ENCODE peak calls at places on chromosomes 1 and 21, in seven cellular contexts. T is fibroblast of lung, N is IMR-90, M is MM.1S, K is K562, G is PC-3, X is DND-41. Y is an unnamed sample.

GRCh38 chr21:31589820-31590219 is 69.7 kb upstream of the SOD1 start:
- DNase-seq in X (no peak), M (no peak), K (no peak), T (no peak), G (no peak), N (no peak), Y (no peak)

GRCh38 chr1:33867684-33868083 is 3.8 kb downstream of the HMGB4 start:
- DNase-seq in G (no peak), K (no peak), M (no peak), X (no peak), T (no peak), N (no peak), Y (no peak)

GRCh38 chr1:145826030-145826429 is 2.0 kb downstream of the POLR3C start:
- DNase-seq in T (no peak), G (peak; percentile 30), K (no peak), N (no peak), M (no peak), X (no peak), Y (no peak)

GRCh38 chr1:181985981-181986906 is 75.3 kb downstream of the ZNF648 start:
- DNase-seq in T (no peak), X (no peak), K (no peak), M (no peak), N (no peak), G (no peak), Y (no peak)

GRCh38 chr1:116738673-116739370 is 15.4 kb upstream of the CD2 start:
- DNase-seq in G (no peak), K (no peak), N (no peak), M (peak; percentile 81), T (no peak), X (no peak), Y (no peak)

GRCh38 chr1:150836129-150836773 is 28.2 kb upstream of the CTSK start:
- DNase-seq in M (no peak), T (no peak), X (no peak), K (no peak), N (peak; percentile 3), G (no peak), Y (no peak)

GRCh38 chr21:32802954-32803353 is 31.4 kb upstream of the PAXBP1 start:
- DNase-seq in M (no peak), G (no peak), N (no peak), K (no peak), X (no peak), T (no peak), Y (no peak)

GRCh38 chr21:33541105-33541711 is 709 bp downstream of the GART start:
- DNase-seq in K (no peak), T (peak; percentile 51), G (peak; percentile 30), M (peak; percentile 62), X (peak; percentile 25), N (peak; percentile 39), Y (no peak)

GRCh38 chr1:178650950-178651461 is 74.0 kb upstream of the RALGPS2 start:
- DNase-seq in M (no peak), G (peak; percentile 85), T (peak; percentile 15), K (no peak), X (no peak), N (peak; percentile 71), Y (no peak)

GRCh38 chr1:38875811-38876210 is 2.7 kb upstream of the MYCBP start:
- DNase-seq in K (no peak), M (no peak), X (no peak), G (no peak), N (no peak), T (no peak), Y (no peak)

GRCh38 chr1:38870996-38871395 is 2.2 kb downstream of the MYCBP start:
- DNase-seq in M (no peak), N (no peak), G (no peak), X (no peak), T (no peak), K (no peak), Y (no peak)

GRCh38 chr1:38872401-38873026 is 634 bp downstream of the MYCBP start:
- DNase-seq in T (peak; percentile 27), G (peak; percentile 26), M (peak; percentile 66), K (no peak), N (peak; percentile 31), X (peak; percentile 53), Y (no peak)

DNA sequence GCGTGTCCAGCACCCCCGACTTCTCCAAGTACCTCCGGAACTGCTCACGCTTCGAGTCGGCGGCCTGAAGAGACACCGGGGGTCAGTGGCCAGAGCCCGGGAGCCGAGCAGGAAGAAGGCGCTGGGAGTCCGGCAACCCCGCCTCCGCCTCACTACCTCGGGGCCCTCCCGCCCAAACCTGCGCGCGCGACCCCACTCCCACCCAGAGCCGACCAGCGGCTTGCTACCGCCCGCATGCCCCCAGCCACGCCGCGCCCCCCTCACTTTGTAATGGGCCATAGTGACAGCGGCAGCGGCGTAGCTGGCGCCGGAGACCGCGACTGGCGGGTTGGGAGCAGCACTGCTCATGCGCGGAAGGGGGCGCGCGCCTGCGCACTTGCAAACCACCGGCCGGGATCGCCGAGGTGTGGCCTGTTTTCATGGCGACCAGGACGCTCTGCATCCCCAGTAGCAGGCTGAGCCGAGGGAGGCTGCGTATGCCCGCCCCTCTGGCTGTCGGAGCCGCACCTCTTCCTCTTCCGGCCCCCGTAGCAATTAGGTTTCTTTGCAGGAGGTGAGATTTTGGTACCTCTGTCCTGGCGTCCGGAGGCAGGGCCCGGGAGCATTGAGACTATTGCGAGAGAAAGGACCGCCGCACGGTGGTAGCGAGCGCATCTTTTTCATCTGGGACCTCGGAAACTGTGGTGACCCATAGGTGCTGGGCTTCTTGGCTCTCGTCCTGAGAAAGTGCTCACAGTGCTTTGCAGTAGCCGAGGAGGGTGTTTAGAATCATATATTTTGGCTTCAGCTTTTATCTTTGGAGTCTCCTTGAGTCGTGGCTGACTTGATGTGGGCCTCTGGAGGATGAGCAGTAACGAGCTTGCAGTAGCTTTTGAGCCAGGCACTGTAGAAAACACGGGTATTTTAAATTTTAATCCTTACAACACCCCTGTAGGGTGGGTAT is at the start of gene MYCBP:
- DNase-seq in G (peak; percentile 95), T (peak; percentile 95), M (peak; percentile 96), N (peak; percentile 94), K (peak; percentile 98), X (peak; percentile 97), Y (peak; percentile 99)
- TF ChIP-seq CTCF in G (no peak), T (peak; percentile 4), M (no peak), N (no peak), K (peak; percentile 2), X (no peak), Y (no peak)

DNA sequence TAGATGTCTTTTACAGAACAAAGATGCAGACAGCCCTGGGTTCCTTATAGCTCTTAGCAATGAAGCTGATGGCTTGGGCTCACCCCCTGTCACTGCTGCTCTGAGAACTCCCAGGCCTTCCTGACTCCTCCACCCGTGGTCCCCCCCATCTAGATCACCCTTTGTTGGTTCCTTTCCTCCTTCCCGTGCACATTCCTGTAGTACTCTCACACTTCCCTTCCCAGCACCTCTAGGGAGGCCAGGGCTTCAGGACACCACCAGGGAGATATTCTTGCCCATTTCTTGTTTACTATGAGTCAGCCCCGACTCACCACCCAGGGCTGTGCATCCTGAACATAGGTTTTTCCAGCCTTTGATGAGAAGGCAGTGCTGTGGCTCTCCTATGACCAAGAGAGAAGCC is 14.4 kb upstream of the NOS1AP start:
- DNase-seq in N (peak; percentile 87), K (no peak), X (no peak), G (peak; percentile 99), M (no peak), T (peak; percentile 70), Y (no peak)
- H3K9ac ChIP-seq in N (no peak overlapping the region), K (no peak overlapping the region), X (no peak overlapping the region), G (no peak overlapping the region), M (no peak overlapping the region), T (no peak overlapping the region), Y (no peak overlapping the region)

GRCh38 chr1:3409737-3410434 is 44.6 kb upstream of the ARHGEF16 start:
- DNase-seq in M (no peak), K (no peak), N (peak; percentile 23), X (no peak), G (peak; percentile 80), T (peak; percentile 34), Y (peak; percentile 86)

GRCh38 chr1:3408751-3409266 is 45.7 kb upstream of the ARHGEF16 start:
- DNase-seq in N (no peak), M (no peak), G (no peak), X (no peak), T (no peak), K (no peak), Y (no peak)

GRCh38 chr1:3411806-3412205 is 42.7 kb upstream of the ARHGEF16 start:
- DNase-seq in M (no peak), T (no peak), K (no peak), N (no peak), G (no peak), X (no peak), Y (no peak)

GRCh38 chr1:3412376-3412775 is 42.1 kb upstream of the ARHGEF16 start:
- DNase-seq in K (no peak), M (no peak), X (no peak), G (no peak), N (no peak), T (no peak), Y (no peak)

GRCh38 chr1:3410435-3410915 is 44.0 kb upstream of the ARHGEF16 start:
- DNase-seq in M (no peak), N (no peak), X (no peak), G (no peak), T (no peak), K (no peak), Y (no peak)
- TF ChIP-seq CTCF in M (no peak), N (no peak), X (no peak), G (peak; percentile 1), T (no peak), K (no peak), Y (no peak)

DNA sequence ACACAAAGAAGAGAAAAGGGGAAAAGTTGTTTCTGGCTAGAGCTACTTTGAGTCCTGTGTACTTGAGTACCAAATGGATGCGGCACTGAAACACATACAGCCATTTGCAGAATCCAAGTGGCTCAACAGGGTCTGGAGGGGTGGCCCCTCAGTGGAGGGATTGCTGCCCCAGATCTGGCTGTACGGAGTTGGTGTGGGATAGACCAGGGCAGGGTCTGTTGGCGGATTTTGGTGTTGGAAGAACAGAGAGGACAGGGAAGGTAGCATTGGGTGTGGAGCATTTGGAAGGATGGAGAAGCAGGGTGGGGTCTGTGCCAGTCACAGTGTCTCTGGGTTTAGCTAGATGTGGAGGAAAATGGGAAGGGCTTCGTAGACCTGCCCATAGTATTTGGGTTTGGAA is 220.5 kb downstream of the CAMTA1 start:
- DNase-seq in K (no peak), T (no peak), X (no peak), G (no peak), N (no peak), M (no peak), Y (no peak)
- H3K9ac ChIP-seq in K (no peak overlapping the region), T (no peak overlapping the region), X (no peak overlapping the region), G (no peak overlapping the region), N (no peak overlapping the region), M (no peak overlapping the region), Y (no peak overlapping the region)

GRCh38 chr1:28736450-28737244 is at the start of gene YTHDF2:
- DNase-seq in G (peak; percentile 97), M (peak; percentile 98), K (peak; percentile 92), X (peak; percentile 98), N (peak; percentile 96), T (peak; percentile 97), Y (peak; percentile 95)
- TF ChIP-seq CTCF in G (peak; percentile 92), M (peak; percentile 92), K (peak; percentile 82), X (peak; percentile 98), N (peak; percentile 95), T (peak; percentile 75), Y (peak; percentile 88)

DNA sequence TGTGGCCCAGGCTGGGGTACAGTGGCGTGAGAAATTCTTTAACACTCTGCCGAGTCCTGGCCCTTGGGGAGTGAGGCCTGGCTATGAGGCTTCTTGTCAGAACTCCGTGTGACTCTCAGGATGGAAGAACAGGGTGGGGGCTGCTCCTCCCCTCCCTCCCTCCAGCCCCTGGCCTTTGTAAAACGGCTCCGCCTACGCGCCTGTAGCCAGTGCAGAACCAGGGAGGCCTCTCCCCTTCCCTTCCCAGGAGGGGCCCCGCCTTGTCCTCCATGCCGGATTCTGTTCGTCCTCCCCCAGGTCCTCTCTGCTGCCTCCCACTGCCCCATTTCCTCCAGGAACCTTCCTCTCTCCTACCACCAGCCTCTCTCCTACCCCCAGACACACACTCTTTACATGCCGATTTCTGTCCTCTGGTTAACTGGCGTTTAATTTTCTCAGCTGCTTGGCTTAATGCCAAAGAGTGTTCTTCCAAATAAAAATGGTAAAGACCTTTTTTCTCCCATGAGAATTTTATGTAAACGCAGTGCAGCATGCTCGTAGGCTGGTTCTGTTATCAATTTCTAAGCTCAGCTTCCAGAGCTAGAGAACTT is 21.0 kb downstream of the PDE9A start:
- DNase-seq in K (peak; percentile 63), N (no peak), G (no peak), M (no peak), T (peak; percentile 25), X (no peak), Y (peak; percentile 76)
- H3K9ac ChIP-seq in K (no peak overlapping the region), N (no peak overlapping the region), G (no peak overlapping the region), M (no peak overlapping the region), T (no peak overlapping the region), X (no peak overlapping the region), Y (no peak overlapping the region)

Y was measured in SK-N-SH.